ENCODE peak calls at places on chromosomes 2 and 18, in five cellular contexts. X is fibroblast of lung; A is CD4-positive, alpha-beta T cell; P is heart left ventricle; E is GM23248. G is an unnamed sample.

GRCh38 chr2:96207778-96208143 is 866 bp downstream of the STARD7 start:
- DNase-seq in A (no peak), E (no peak), P (no peak), X (no peak), G (peak)

GRCh38 chr2:32360416-32360815 is 3.6 kb downstream of the BIRC6 start:
- DNase-seq in A (no peak), E (peak), P (no peak), X (peak), G (no peak)

GRCh38 chr2:231923951-231924888 is 2.0 kb downstream of the NPPC start:
- DNase-seq in P (no peak), X (no peak), A (no peak), E (no peak), G (no peak)

GRCh38 chr2:86175866-86176265 is 19.4 kb downstream of the IMMT start:
- DNase-seq in E (no peak), P (no peak), X (no peak), A (no peak), G (no peak)

GRCh38 chr18:13616041-13616440 is 110.3 kb downstream of the FAM210A start:
- DNase-seq in E (no peak), A (no peak), X (no peak), P (no peak), G (no peak)

GRCh38 chr2:239106971-239107370 is 259.1 kb downstream of the TWIST2 start:
- DNase-seq in E (no peak), X (no peak), P (no peak), A (no peak), G (no peak)

GRCh38 chr2:25078171-25079049 is 36.5 kb downstream of the EFR3B start:
- DNase-seq in E (peak), P (no peak), A (no peak), X (peak), G (no peak)

GRCh38 chr18:610214-610928 is 13.6 kb downstream of the CLUL1 start:
- DNase-seq in A (no peak), P (peak), X (no peak), E (no peak), G (no peak)

GRCh38 chr2:37585295-37585908 is 86.0 kb downstream of the CDC42EP3 start:
- DNase-seq in P (no peak), X (peak), E (no peak), A (no peak), G (no peak)

GRCh38 chr18:3107740-3108151 is 94.8 kb upstream of the LPIN2 start:
- DNase-seq in A (no peak), P (no peak), E (no peak), X (no peak), G (no peak)

GRCh38 chr2:162520959-162521358 is 177.0 kb downstream of the GCA start:
- DNase-seq in A (no peak), P (no peak), E (no peak), X (no peak), G (no peak)

GRCh38 chr2:52821631-52822030 is 946.0 kb upstream of the CHAC2 start:
- DNase-seq in P (no peak), X (no peak), A (no peak), E (peak), G (no peak)

GRCh38 chr2:120729410-120730052 is 6.1 kb upstream of the GLI2 start:
- DNase-seq in P (no peak), A (no peak), X (peak), E (peak), G (no peak)

GRCh38 chr2:26629346-26629630 is 11.9 kb downstream of the CIB4 start:
- DNase-seq in P (no peak), X (no peak), E (no peak), A (no peak), G (no peak)

GRCh38 chr18:23498877-23499570 is 4.3 kb upstream of the RMC1 start:
- DNase-seq in E (peak), A (peak), P (peak), X (peak), G (peak)

DNA sequence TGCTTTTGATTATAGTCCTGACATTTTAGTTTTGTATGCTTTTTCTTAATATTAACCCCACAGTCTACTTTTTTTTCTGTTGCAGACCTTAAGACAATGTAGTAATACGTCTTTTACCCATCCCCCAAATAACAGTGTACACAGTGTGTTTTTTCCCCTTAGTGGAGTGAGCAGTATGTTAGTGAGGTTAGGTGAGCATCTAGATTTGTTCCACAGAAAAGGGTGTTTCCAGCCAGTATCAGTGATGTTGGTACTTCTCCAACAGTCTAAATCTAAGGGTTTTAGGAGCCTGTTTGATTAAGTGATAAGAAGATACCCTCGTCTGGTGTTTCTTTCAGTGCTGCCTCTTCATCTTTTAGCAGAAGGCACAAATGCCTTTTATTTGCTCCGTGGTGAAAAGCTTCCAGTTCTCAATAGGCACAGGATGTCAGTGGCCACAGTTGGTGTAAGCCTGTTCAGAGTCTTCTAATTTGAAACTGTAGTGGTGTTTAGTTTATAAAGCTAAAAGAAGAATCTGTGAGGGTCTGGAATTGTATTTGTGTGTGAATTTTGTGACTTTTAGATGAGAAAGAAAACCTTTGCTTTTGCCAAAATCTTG is 71.1 kb downstream of the MAP4K4 start:
- DNase-seq in X (no peak), E (no peak), P (no peak), A (no peak), G (peak)
- H3K27ac ChIP-seq in X (no peak), E (peak), P (no peak), A (no peak), G (no peak)

DNA sequence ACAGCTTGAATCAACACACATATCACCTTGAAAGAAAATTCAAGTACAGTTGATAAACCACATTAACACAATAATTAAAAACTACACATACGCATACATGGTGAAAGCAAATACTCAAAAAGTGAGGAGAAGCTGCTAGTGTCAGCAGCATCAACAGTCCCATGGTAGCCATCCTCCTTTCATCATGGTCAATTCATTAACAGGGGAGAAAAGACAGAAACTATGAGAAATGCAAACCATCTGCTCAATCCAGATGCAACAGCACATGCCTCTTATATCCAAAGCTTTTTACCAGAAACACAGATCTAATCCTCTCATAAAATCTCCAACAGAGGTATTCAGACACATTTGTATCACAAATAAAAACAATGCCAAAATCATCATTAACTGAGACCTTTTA is 81.9 kb upstream of the CHRNA1 start:
- DNase-seq in E (peak), X (peak), P (no peak), A (no peak), G (no peak)
- H3K27ac ChIP-seq in E (peak), X (peak), P (no peak), A (no peak), G (no peak)

DNA sequence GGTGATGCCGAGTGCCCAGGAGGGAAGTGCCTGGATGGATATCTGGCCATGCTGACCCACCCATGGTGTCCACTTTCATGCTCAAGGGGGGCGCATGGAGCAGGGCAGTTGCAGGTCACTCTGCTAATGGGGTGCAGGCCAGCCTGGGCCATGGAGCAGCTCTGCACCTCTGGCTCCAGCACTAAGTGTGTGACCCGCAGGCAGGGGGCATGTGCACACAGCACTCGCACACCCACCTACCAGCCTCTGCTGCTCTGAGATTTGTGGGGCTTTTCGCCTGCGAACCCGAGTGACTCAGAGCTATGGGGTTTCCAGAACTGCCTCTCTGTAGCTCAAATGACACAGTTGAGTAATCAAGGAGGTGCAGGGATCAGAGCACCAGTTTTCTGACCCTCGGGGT is 66.2 kb downstream of the CYP26B1 start:
- DNase-seq in A (no peak), X (no peak), E (peak), P (no peak), G (no peak)
- H3K27ac ChIP-seq in A (no peak), X (no peak), E (no peak), P (no peak), G (no peak)

GRCh38 chr2:230772189-230772588 is 59.5 kb downstream of the CAB39 start:
- DNase-seq in X (no peak), P (no peak), E (no peak), A (no peak), G (no peak)

GRCh38 chr2:230774348-230774951 is 61.8 kb downstream of the CAB39 start:
- DNase-seq in E (peak), P (no peak), X (peak), A (no peak), G (no peak)

GRCh38 chr2:230773039-230773773 is 60.6 kb downstream of the CAB39 start:
- DNase-seq in A (no peak), X (no peak), P (no peak), E (no peak), G (no peak)

GRCh38 chr2:230767862-230768388 is 55.3 kb downstream of the CAB39 start:
- DNase-seq in E (no peak), A (no peak), X (no peak), P (no peak), G (no peak)

GRCh38 chr2:230770804-230771203 is 58.2 kb downstream of the CAB39 start:
- DNase-seq in E (no peak), X (no peak), A (no peak), P (no peak), G (no peak)
- H3K27ac ChIP-seq in E (no peak), X (no peak), A (no peak), P (no peak), G (no peak)

DNA sequence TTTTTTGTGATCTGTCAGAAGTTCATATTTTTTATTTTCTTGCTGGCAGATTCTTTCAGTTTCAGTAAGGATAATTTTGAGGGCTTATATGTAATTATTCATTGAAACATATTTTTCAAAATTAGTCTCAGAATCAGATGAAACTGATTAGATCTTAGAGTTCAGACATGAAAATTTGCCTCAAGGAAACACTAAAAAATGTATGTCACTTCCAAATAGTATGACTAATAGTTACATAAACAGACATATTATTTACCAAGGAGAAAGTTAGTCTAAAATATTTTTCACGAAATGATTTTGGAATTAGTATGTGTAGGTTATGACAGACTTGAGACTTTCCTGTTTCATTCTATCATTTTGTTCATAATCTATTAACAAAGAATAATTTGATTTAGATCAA is 628.6 kb downstream of the CCDC85A start:
- DNase-seq in A (no peak), X (no peak), P (no peak), E (peak), G (no peak)
- H3K27ac ChIP-seq in A (no peak), X (no peak), P (no peak), E (no peak), G (no peak)

DNA sequence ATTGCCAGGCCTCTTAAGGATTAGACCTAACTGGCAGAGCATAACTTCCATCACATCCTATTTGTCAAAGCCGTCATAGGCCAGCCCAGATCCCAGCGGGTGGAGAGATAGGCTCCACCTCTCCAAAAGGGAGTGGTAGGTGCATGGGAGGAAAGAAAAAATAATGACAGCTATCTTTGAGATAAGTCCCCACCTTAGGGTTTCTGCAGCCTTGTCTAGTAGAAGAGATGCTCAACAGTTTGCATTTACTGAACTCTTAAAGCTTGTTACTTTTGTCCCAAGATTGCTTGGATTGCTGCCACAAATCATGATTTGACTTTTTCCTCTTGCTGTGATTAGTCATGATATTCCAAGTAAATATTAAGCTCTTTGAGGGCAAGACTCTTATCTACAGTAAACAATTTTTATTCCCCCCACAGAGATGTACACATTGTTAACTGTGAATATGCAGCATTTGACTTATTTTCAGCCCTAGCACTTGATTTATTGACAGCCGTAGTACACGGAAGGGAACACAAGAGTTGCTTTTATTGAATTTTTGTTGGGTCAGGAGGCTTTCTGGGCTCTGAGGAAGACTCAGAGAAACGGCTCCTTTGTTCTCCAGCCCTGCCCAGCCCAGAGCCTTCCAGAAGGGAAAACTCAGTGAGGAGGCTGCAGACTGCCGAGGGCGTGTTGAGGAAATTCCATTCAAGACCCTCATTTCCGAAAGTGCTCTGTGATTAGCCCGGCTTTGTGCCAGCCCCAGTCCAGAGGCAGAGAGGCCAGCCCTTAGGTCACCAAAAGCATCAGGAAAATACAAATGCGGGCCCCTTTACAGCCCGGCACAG is 75.5 kb upstream of the ZNF532 start:
- DNase-seq in A (no peak), X (peak), P (peak), E (peak), G (no peak)
- H3K27ac ChIP-seq in A (no peak), X (peak), P (peak), E (no peak), G (no peak)

DNA sequence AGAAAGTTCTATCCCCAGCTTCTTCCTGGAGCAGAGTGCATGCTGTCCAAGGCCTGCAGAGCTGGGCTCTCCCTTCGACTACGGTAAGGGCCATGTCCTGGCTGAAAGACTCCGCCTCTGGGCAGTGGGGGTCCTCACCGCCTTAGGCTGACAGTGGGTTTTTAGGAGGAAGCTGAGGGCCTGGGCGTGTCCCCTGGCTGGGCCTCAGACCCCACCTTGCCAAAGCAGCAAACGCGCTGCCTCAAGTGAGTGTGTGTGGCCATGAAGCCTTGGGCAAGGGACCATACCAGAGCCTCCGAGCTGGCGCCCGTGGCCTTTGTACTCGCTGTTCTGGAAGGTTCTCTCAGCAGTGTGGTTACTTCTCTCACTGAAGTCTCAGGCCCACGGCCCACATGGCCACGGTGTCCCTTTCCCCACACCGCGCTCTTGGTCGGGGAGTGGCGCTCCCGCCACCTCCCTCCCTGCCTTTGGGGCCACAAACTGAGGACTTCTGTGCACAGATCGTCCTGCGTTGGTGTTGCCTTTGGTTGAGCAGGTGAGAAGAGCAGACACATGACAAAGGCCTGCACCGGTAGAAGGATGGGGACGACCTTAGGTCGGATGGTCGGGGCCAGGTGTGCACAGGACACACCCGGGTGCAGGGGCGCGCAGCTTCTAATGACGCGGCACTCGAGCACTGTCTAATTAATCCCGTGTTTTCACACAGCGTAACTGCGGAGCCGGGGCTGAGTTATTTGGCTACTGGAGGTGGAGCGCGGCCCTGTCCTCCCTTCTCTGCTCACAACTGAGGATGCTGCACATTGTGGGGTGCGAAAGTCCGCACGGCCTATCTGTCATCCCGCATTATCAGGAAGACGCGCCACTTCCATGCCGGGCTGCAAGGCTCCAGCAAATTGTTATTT is 121.6 kb downstream of the PTGR3 start:
- DNase-seq in X (no peak), E (no peak), P (no peak), A (no peak), G (no peak)
- H3K27ac ChIP-seq in X (no peak), E (no peak), P (no peak), A (no peak), G (no peak)

DNA sequence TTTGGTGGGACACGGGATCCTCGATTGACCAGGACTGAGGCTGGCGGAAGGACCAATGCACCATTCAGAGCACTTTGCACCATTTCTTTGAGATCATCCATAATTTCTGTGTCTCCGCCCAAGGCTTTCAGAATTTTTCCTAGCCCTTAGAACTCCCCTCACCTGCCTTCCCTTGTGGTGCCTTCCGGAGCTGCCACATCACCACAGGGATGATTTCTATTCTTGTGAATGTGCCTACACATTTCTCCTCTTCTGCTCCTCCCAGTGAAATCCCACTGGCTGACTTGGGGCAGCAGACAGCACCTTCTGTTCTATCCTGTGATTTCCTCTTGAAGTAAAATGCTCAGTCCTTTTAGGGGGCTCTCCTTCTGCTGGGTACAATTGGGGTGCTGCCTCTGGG is 11.2 kb downstream of the ACOXL start:
- DNase-seq in P (no peak), X (no peak), E (no peak), A (no peak), G (no peak)
- H3K27ac ChIP-seq in P (no peak), X (no peak), E (no peak), A (no peak), G (no peak)

GRCh38 chr2:224925066-224925821 is 117.0 kb downstream of the DOCK10 start:
- DNase-seq in E (no peak), A (no peak), X (no peak), P (no peak), G (no peak)
- H3K27ac ChIP-seq in E (peak), A (peak), X (peak), P (no peak), G (no peak)

G was measured in OCI-LY7.